ENCODE peak calls at places on chromosomes 16 and 17, in seven cellular contexts. One of them, this sample, is unnamed.

GRCh38 chr16:54817432-54817831 is 113.2 kb upstream of the IRX5 start:
- DNase-seq in ureter: no peak
- DNase-seq in H54: no peak
- DNase-seq in iPS DF 19.7: no peak
- DNase-seq in adipocyte: peak
- DNase-seq in DMS79: no peak
- DNase-seq in endothelial cell: peak
- DNase-seq in this sample: peak

GRCh38 chr17:53749178-53749577 is 73.5 kb upstream of the KIF2B start:
- DNase-seq in ureter: no peak
- DNase-seq in H54: peak
- DNase-seq in iPS DF 19.7: no peak
- DNase-seq in adipocyte: no peak
- DNase-seq in DMS79: no peak
- DNase-seq in endothelial cell: no peak
- DNase-seq in this sample: no peak

GRCh38 chr16:84617068-84617630 is 729 bp downstream of the COTL1 start:
- DNase-seq in ureter: no peak
- DNase-seq in H54: no peak
- DNase-seq in iPS DF 19.7: no peak
- DNase-seq in adipocyte: peak
- DNase-seq in DMS79: no peak
- DNase-seq in endothelial cell: no peak
- DNase-seq in this sample: peak

GRCh38 chr17:47901423-47901822 is 5.4 kb downstream of the SP2 start:
- DNase-seq in ureter: no peak
- DNase-seq in H54: no peak
- DNase-seq in iPS DF 19.7: no peak
- DNase-seq in adipocyte: no peak
- DNase-seq in DMS79: no peak
- DNase-seq in endothelial cell: no peak
- DNase-seq in this sample: no peak

GRCh38 chr17:40560592-40561293 is 4.5 kb downstream of the CCR7 start:
- DNase-seq in ureter: peak
- DNase-seq in H54: no peak
- DNase-seq in iPS DF 19.7: no peak
- DNase-seq in adipocyte: no peak
- DNase-seq in DMS79: no peak
- DNase-seq in endothelial cell: no peak
- DNase-seq in this sample: no peak

GRCh38 chr17:77783991-77784820 is 174.3 kb upstream of the TNRC6C start:
- DNase-seq in ureter: no peak
- DNase-seq in H54: no peak
- DNase-seq in iPS DF 19.7: no peak
- DNase-seq in adipocyte: no peak
- DNase-seq in DMS79: no peak
- DNase-seq in endothelial cell: no peak
- DNase-seq in this sample: no peak

GRCh38 chr17:82593590-82594087 is 54.6 kb downstream of the WDR45B start:
- DNase-seq in ureter: no peak
- DNase-seq in H54: no peak
- DNase-seq in iPS DF 19.7: no peak
- DNase-seq in adipocyte: no peak
- DNase-seq in DMS79: no peak
- DNase-seq in endothelial cell: no peak
- DNase-seq in this sample: no peak

GRCh38 chr16:17556276-17557052 is 85.7 kb upstream of the XYLT1 start:
- DNase-seq in ureter: no peak
- DNase-seq in H54: peak
- DNase-seq in iPS DF 19.7: no peak
- DNase-seq in adipocyte: peak
- DNase-seq in DMS79: no peak
- DNase-seq in endothelial cell: no peak
- DNase-seq in this sample: peak

GRCh38 chr17:27569257-27569722 is 61.7 kb upstream of the LGALS9 start:
- DNase-seq in ureter: no peak
- DNase-seq in H54: no peak
- DNase-seq in iPS DF 19.7: peak
- DNase-seq in adipocyte: peak
- DNase-seq in DMS79: no peak
- DNase-seq in endothelial cell: peak
- DNase-seq in this sample: peak

GRCh38 chr16:86072328-86073102 is 173.6 kb downstream of the IRF8 start:
- DNase-seq in ureter: peak
- DNase-seq in H54: peak
- DNase-seq in iPS DF 19.7: no peak
- DNase-seq in adipocyte: peak
- DNase-seq in DMS79: no peak
- DNase-seq in endothelial cell: peak
- DNase-seq in this sample: peak

GRCh38 chr16:72198021-72198420 is 26.1 kb upstream of the PMFBP1 start:
- DNase-seq in ureter: no peak
- DNase-seq in H54: no peak
- DNase-seq in iPS DF 19.7: no peak
- DNase-seq in adipocyte: peak
- DNase-seq in DMS79: no peak
- DNase-seq in endothelial cell: no peak
- DNase-seq in this sample: peak

GRCh38 chr16:1061769-1062505 is 10.6 kb upstream of the SSTR5 start:
- DNase-seq in ureter: no peak
- DNase-seq in H54: no peak
- DNase-seq in iPS DF 19.7: no peak
- DNase-seq in adipocyte: no peak
- DNase-seq in DMS79: no peak
- DNase-seq in endothelial cell: no peak
- DNase-seq in this sample: no peak

GRCh38 chr17:32723310-32723955 is 153.5 kb downstream of the MYO1D start:
- DNase-seq in ureter: no peak
- DNase-seq in H54: no peak
- DNase-seq in iPS DF 19.7: no peak
- DNase-seq in adipocyte: no peak
- DNase-seq in DMS79: no peak
- DNase-seq in endothelial cell: no peak
- DNase-seq in this sample: no peak

GRCh38 chr17:9566067-9566466 is 9.6 kb downstream of the STX8 start:
- DNase-seq in ureter: no peak
- DNase-seq in H54: no peak
- DNase-seq in iPS DF 19.7: no peak
- DNase-seq in adipocyte: no peak
- DNase-seq in DMS79: no peak
- DNase-seq in endothelial cell: no peak
- DNase-seq in this sample: no peak

GRCh38 chr17:19364699-19365498 is 2.4 kb upstream of the B9D1 start:
- DNase-seq in ureter: no peak
- DNase-seq in H54: no peak
- DNase-seq in iPS DF 19.7: no peak
- DNase-seq in adipocyte: peak
- DNase-seq in DMS79: no peak
- DNase-seq in endothelial cell: no peak
- DNase-seq in this sample: no peak

GRCh38 chr16:16014329-16015224 is 65.2 kb downstream of the ABCC1 start:
- DNase-seq in ureter: peak
- DNase-seq in H54: no peak
- DNase-seq in iPS DF 19.7: no peak
- DNase-seq in adipocyte: peak
- DNase-seq in DMS79: peak
- DNase-seq in endothelial cell: no peak
- DNase-seq in this sample: no peak

GRCh38 chr17:72488542-72489272 is 367.9 kb downstream of the SOX9 start:
- DNase-seq in ureter: no peak
- DNase-seq in H54: no peak
- DNase-seq in iPS DF 19.7: no peak
- DNase-seq in adipocyte: no peak
- DNase-seq in DMS79: no peak
- DNase-seq in endothelial cell: no peak
- DNase-seq in this sample: no peak

GRCh38 chr16:24747425-24747824 is 18.0 kb downstream of the TNRC6A start:
- DNase-seq in ureter: no peak
- DNase-seq in H54: no peak
- DNase-seq in iPS DF 19.7: no peak
- DNase-seq in adipocyte: no peak
- DNase-seq in DMS79: peak
- DNase-seq in endothelial cell: no peak
- DNase-seq in this sample: no peak

GRCh38 chr16:7515543-7515942 is 182.9 kb downstream of the RBFOX1 start:
- DNase-seq in ureter: no peak
- DNase-seq in H54: no peak
- DNase-seq in iPS DF 19.7: no peak
- DNase-seq in adipocyte: no peak
- DNase-seq in DMS79: no peak
- DNase-seq in endothelial cell: no peak
- DNase-seq in this sample: no peak

GRCh38 chr17:4230142-4230541 is 33.6 kb downstream of the ANKFY1 start:
- DNase-seq in ureter: peak
- DNase-seq in H54: peak
- DNase-seq in iPS DF 19.7: no peak
- DNase-seq in adipocyte: peak
- DNase-seq in DMS79: peak
- DNase-seq in endothelial cell: no peak
- DNase-seq in this sample: no peak

GRCh38 chr17:27489045-27489715 is 32.9 kb downstream of the KSR1 start:
- DNase-seq in ureter: peak
- DNase-seq in H54: no peak
- DNase-seq in iPS DF 19.7: no peak
- DNase-seq in adipocyte: peak
- DNase-seq in DMS79: no peak
- DNase-seq in endothelial cell: no peak
- DNase-seq in this sample: no peak

GRCh38 chr17:46949291-46950174 is 26.6 kb downstream of the GOSR2 start:
- DNase-seq in ureter: no peak
- DNase-seq in H54: peak
- DNase-seq in iPS DF 19.7: no peak
- DNase-seq in adipocyte: no peak
- DNase-seq in DMS79: no peak
- DNase-seq in endothelial cell: no peak
- DNase-seq in this sample: no peak

GRCh38 chr16:23071202-23072083 is 77.8 kb downstream of the USP31 start:
- DNase-seq in ureter: no peak
- DNase-seq in H54: no peak
- DNase-seq in iPS DF 19.7: no peak
- DNase-seq in adipocyte: no peak
- DNase-seq in DMS79: no peak
- DNase-seq in endothelial cell: no peak
- DNase-seq in this sample: no peak

GRCh38 chr17:65690626-65691310 is 129.3 kb upstream of the AXIN2 start:
- DNase-seq in ureter: no peak
- DNase-seq in H54: no peak
- DNase-seq in iPS DF 19.7: no peak
- DNase-seq in adipocyte: no peak
- DNase-seq in DMS79: no peak
- DNase-seq in endothelial cell: no peak
- DNase-seq in this sample: no peak

This sample was measured in nephron progenitor cell.